ENCODE peak calls at places on chromosome 22, in nine cellular contexts. X, M, R, W, G, I, L, D and B are unnamed samples.

GRCh38 chr22:28953399-28953798 is 70.0 kb downstream of the ZNRF3 start:
- DNase-seq in R (no peak), G (no peak), W (no peak), M (no peak), L (no peak), I (no peak), X (no peak), D (no peak), B (no peak)

GRCh38 chr22:40426671-40427070 is 56.3 kb downstream of the SGSM3 start:
- DNase-seq in X (no peak), R (no peak), W (peak), G (no peak), D (no peak), I (no peak), L (no peak), M (peak), B (no peak)

GRCh38 chr22:33461698-33462434 is 403.7 kb upstream of the SYN3 start:
- DNase-seq in M (no peak), L (no peak), W (no peak), G (no peak), X (no peak), R (no peak), I (no peak), D (no peak), B (no peak)

GRCh38 chr22:23784215-23784732 is 2.5 kb upstream of the SMARCB1 start:
- DNase-seq in X (no peak), D (no peak), R (peak), M (no peak), I (no peak), W (no peak), G (no peak), L (no peak), B (no peak)

GRCh38 chr22:22110548-22111266 is 128.1 kb upstream of the TOP3B start:
- DNase-seq in L (no peak), W (peak), X (peak), G (peak), M (peak), D (no peak), I (peak), R (peak), B (no peak)

GRCh38 chr22:46002757-46003270 is 25.9 kb upstream of the WNT7B start:
- DNase-seq in X (no peak), G (no peak), W (no peak), I (no peak), R (peak), M (no peak), L (no peak), D (no peak), B (no peak)

GRCh38 chr22:31449521-31449920 is 40.1 kb downstream of the EIF4ENIF1 start:
- DNase-seq in X (no peak), G (no peak), R (no peak), I (no peak), D (no peak), M (no peak), W (no peak), L (no peak), B (no peak)

GRCh38 chr22:19386248-19386647 is 45.3 kb downstream of the HIRA start:
- DNase-seq in R (no peak), I (no peak), M (no peak), X (no peak), W (no peak), G (no peak), L (no peak), D (no peak), B (no peak)

GRCh38 chr22:43996170-43996980 is 27.7 kb upstream of the PARVB start:
- DNase-seq in X (peak), I (no peak), L (peak), G (peak), R (no peak), D (peak), M (peak), W (no peak), B (peak)

GRCh38 chr22:48576333-48577013 is 1251.2 kb downstream of the BRD1 start:
- DNase-seq in R (no peak), G (peak), I (no peak), D (no peak), M (no peak), W (peak), X (no peak), L (no peak), B (no peak)

GRCh38 chr22:19289475-19290161 is 1.9 kb downstream of the CLTCL1 start:
- DNase-seq in M (no peak), R (peak), I (no peak), D (no peak), G (peak), L (no peak), W (no peak), X (no peak), B (no peak)

GRCh38 chr22:21032037-21032842 is at the start of gene SLC7A4:
- DNase-seq in X (no peak), L (no peak), W (peak), M (peak), G (no peak), R (no peak), I (no peak), D (no peak), B (no peak)

GRCh38 chr22:29108137-29108536 is 35.3 kb downstream of the KREMEN1 start:
- DNase-seq in D (no peak), L (no peak), X (no peak), R (peak), I (no peak), W (no peak), G (no peak), M (no peak), B (no peak)

GRCh38 chr22:48758021-48758561 is 1069.6 kb downstream of the BRD1 start:
- DNase-seq in X (no peak), I (no peak), G (no peak), L (no peak), D (no peak), M (no peak), R (no peak), W (peak), B (no peak)

GRCh38 chr22:41508770-41509170 is 35.5 kb downstream of the POLR3H start:
- DNase-seq in G (no peak), X (no peak), I (no peak), M (peak), R (no peak), L (no peak), D (no peak), W (no peak), B (no peak)